ENCODE peak calls at places on chromosomes 3 and 15, in seven cellular contexts. Z is OCI-LY7, B is breast epithelium, H is brain microvascular endothelial cell, O is HCT116, K is uterus, Y is HepG2. P is an unnamed sample.

GRCh38 chr3:140277886-140278285 is 342.9 kb downstream of the CLSTN2 start:
- DNase-seq in Z (no peak), B (no peak), H (no peak), O (no peak), K (no peak), Y (no peak), P (no peak)

GRCh38 chr3:5022966-5023776 is 43.9 kb downstream of the BHLHE40 start:
- DNase-seq in Z (no peak), B (no peak), H (peak; percentile 99), O (peak; percentile 97), K (peak; percentile 77), Y (peak; percentile 73), P (no peak)

GRCh38 chr3:187026321-187026678 is 96.0 kb downstream of the ST6GAL1 start:
- DNase-seq in Z (no peak), B (no peak), H (no peak), O (no peak), K (no peak), Y (no peak), P (no peak)

GRCh38 chr3:16511561-16512434 is 1.7 kb downstream of the RFTN1 start:
- DNase-seq in Z (peak; percentile 92), B (no peak), H (peak; percentile 89), O (no peak), K (peak; percentile 63), Y (no peak), P (peak; percentile 87)

GRCh38 chr3:129587061-129587460 is 19.4 kb downstream of the PLXND1 start:
- DNase-seq in Z (no peak), B (no peak), H (no peak), O (no peak), K (peak; percentile 66), Y (no peak), P (no peak)

GRCh38 chr3:188348445-188349244 is 194.7 kb downstream of the LPP start:
- DNase-seq in Z (peak; percentile 21), B (peak; percentile 63), H (peak; percentile 92), O (peak; percentile 63), K (peak; percentile 67), Y (peak; percentile 58), P (no peak)

GRCh38 chr3:10162147-10162546 is 2.6 kb upstream of the IRAK2 start:
- DNase-seq in Z (peak; percentile 45), B (no peak), H (no peak), O (no peak), K (no peak), Y (no peak), P (no peak)

GRCh38 chr3:140758791-140759444 is 81.1 kb downstream of the TRIM42 start:
- DNase-seq in Z (no peak), B (no peak), H (no peak), O (no peak), K (no peak), Y (no peak), P (no peak)

GRCh38 chr3:15055019-15055557 is 10.0 kb downstream of the MRPS25 start:
- DNase-seq in Z (peak; percentile 29), B (no peak), H (peak; percentile 9), O (no peak), K (no peak), Y (no peak), P (peak; percentile 77)

GRCh38 chr3:132606085-132606484 is 9.0 kb downstream of the ACKR4 start:
- DNase-seq in Z (no peak), B (no peak), H (peak; percentile 18), O (no peak), K (no peak), Y (no peak), P (no peak)

GRCh38 chr3:146241523-146242240 is 9.2 kb downstream of the PLSCR4 start:
- DNase-seq in Z (no peak), B (no peak), H (peak; percentile 92), O (no peak), K (peak; percentile 20), Y (no peak), P (no peak)

GRCh38 chr3:155254445-155254844 is 39.0 kb downstream of the STRIT1 start:
- DNase-seq in Z (no peak), B (no peak), H (no peak), O (no peak), K (no peak), Y (no peak), P (no peak)

GRCh38 chr3:49553320-49553689 is 972 bp upstream of the BSN start:
- DNase-seq in Z (no peak), B (no peak), H (no peak), O (no peak), K (no peak), Y (no peak), P (no peak)

GRCh38 chr3:55555866-55556621 is 68.9 kb upstream of the WNT5A start:
- DNase-seq in Z (no peak), B (no peak), H (no peak), O (no peak), K (no peak), Y (no peak), P (no peak)
- H3K4me3 ChIP-seq in Z (no peak overlapping the region), B (no peak overlapping the region), H (no peak overlapping the region), O (no peak overlapping the region), K (no peak overlapping the region), Y (no peak overlapping the region), P (no peak overlapping the region)

GRCh38 chr15:42171795-42172194 is 15.4 kb upstream of the PLA2G4F start:
- DNase-seq in Z (no peak), B (no peak), H (no peak), O (no peak), K (no peak), Y (no peak), P (no peak)

GRCh38 chr15:42171122-42171521 is 14.7 kb upstream of the PLA2G4F start:
- DNase-seq in Z (no peak), B (no peak), H (no peak), O (no peak), K (no peak), Y (no peak), P (no peak)

GRCh38 chr15:42172475-42172874 is 16.0 kb upstream of the PLA2G4F start:
- DNase-seq in Z (no peak), B (no peak), H (no peak), O (no peak), K (no peak), Y (no peak), P (no peak)

GRCh38 chr15:42178056-42178455 is 21.6 kb upstream of the PLA2G4F start:
- DNase-seq in Z (no peak), B (no peak), H (no peak), O (no peak), K (no peak), Y (no peak), P (no peak)

GRCh38 chr15:42175671-42176070 is 19.2 kb upstream of the PLA2G4F start:
- DNase-seq in Z (no peak), B (no peak), H (no peak), O (no peak), K (no peak), Y (no peak), P (no peak)
- H3K27ac ChIP-seq in Z (no peak overlapping the region), B (no peak overlapping the region), H (no peak overlapping the region), O (no peak overlapping the region), K (no peak overlapping the region), Y (no peak overlapping the region), P (no peak overlapping the region)

GRCh38 chr3:115239717-115240116 is 92.6 kb upstream of the ZBTB20 start:
- DNase-seq in Z (no peak), B (no peak), H (peak; percentile 99), O (peak; percentile 90), K (peak; percentile 62), Y (peak; percentile 9), P (no peak)
- H3K4me3 ChIP-seq in Z (no peak overlapping the region), B (no peak overlapping the region), H (no peak overlapping the region), O (peak overlapping the region; percentile 33), K (no peak overlapping the region), Y (no peak overlapping the region), P (no peak overlapping the region)

GRCh38 chr15:71495381-71495780 is 315.0 kb upstream of the NR2E3 start:
- DNase-seq in Z (no peak), B (no peak), H (no peak), O (no peak), K (no peak), Y (peak; percentile 55), P (no peak)

GRCh38 chr15:71493526-71493925 is 316.8 kb upstream of the NR2E3 start:
- DNase-seq in Z (no peak), B (no peak), H (no peak), O (no peak), K (no peak), Y (no peak), P (no peak)

GRCh38 chr15:71496336-71496955 is 313.9 kb upstream of the NR2E3 start:
- DNase-seq in Z (no peak), B (no peak), H (peak; percentile 8), O (no peak), K (no peak), Y (no peak), P (no peak)

GRCh38 chr15:71489570-71489969 is 320.8 kb upstream of the NR2E3 start:
- DNase-seq in Z (no peak), B (no peak), H (no peak), O (no peak), K (no peak), Y (no peak), P (no peak)

GRCh38 chr15:71494565-71494964 is 315.8 kb upstream of the NR2E3 start:
- DNase-seq in Z (no peak), B (no peak), H (no peak), O (no peak), K (no peak), Y (no peak), P (no peak)
- H3K27ac ChIP-seq in Z (no peak overlapping the region), B (no peak overlapping the region), H (no peak overlapping the region), O (no peak overlapping the region), K (no peak overlapping the region), Y (no peak overlapping the region), P (no peak overlapping the region)

GRCh38 chr3:137647179-137647578 is 116.9 kb upstream of the SOX14 start:
- DNase-seq in Z (no peak), B (no peak), H (no peak), O (no peak), K (no peak), Y (no peak), P (no peak)
- H3K4me3 ChIP-seq in Z (no peak overlapping the region), B (no peak overlapping the region), H (no peak overlapping the region), O (no peak overlapping the region), K (no peak overlapping the region), Y (no peak overlapping the region), P (no peak overlapping the region)

GRCh38 chr3:137511655-137512054 is 252.5 kb upstream of the SOX14 start:
- DNase-seq in Z (no peak), B (no peak), H (no peak), O (no peak), K (no peak), Y (no peak), P (no peak)

GRCh38 chr3:137514853-137515252 is 249.3 kb upstream of the SOX14 start:
- DNase-seq in Z (no peak), B (no peak), H (no peak), O (no peak), K (no peak), Y (no peak), P (no peak)

DNA sequence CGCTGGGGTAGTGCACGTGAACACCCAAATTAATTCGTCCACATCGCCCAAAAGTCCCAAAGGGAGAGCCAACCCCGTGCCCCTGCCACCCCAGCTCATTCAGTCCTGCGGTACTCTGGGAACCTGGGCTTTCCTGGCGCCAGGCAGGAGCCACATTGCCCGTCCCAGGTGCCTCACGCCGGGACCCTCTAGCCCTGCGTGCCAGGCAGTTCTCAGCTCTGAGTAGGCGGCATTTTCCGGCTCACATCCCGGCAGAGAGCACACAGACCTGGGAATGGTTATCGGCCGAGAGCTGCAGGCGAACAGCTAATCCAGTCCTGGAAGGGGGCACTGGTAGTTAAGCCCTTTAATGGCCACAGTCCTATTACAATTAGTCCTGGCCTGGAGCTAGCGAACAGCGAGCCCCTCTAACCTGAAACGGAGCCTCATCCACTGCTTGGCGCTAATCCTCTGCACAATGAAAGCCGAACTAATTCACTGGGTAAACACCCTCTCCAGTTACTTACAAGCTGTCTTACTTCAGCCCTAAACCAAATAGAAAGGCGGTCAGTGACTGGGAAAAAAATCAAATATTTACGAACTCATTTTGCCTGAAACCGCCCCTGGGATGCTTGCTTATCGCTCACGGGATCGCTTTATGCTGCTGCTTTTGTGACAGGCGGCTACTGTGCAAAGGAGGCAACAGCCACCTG is 254.6 kb upstream of the SOX14 start:
- DNase-seq in Z (no peak), B (no peak), H (no peak), O (no peak), K (no peak), Y (peak; percentile 50), P (no peak)
- H3K27ac ChIP-seq in Z (no peak overlapping the region), B (no peak overlapping the region), H (no peak overlapping the region), O (no peak overlapping the region), K (no peak overlapping the region), Y (no peak overlapping the region), P (no peak overlapping the region)